ENCODE peak calls at places on chromosomes 1 and 21, in four cellular contexts. One of them, this sample, is unnamed.

GRCh38 chr1:231460614-231461013 is 38.5 kb upstream of the EGLN1 start:
- DNase-seq in heart right ventricle: no peak
- DNase-seq in neural crest cell: no peak
- DNase-seq in smooth muscle cell of the brain vasculature: no peak
- DNase-seq in this sample: no peak

GRCh38 chr1:15680614-15681345 is 3.3 kb upstream of the PLEKHM2 start:
- DNase-seq in heart right ventricle: no peak
- DNase-seq in neural crest cell: no peak
- DNase-seq in smooth muscle cell of the brain vasculature: no peak
- DNase-seq in this sample: no peak

GRCh38 chr1:4830756-4831155 is 176.3 kb downstream of the AJAP1 start:
- DNase-seq in heart right ventricle: no peak
- DNase-seq in neural crest cell: no peak
- DNase-seq in smooth muscle cell of the brain vasculature: no peak
- DNase-seq in this sample: no peak

GRCh38 chr21:15222711-15223110 is 157.9 kb upstream of the NRIP1 start:
- DNase-seq in heart right ventricle: no peak
- DNase-seq in neural crest cell: no peak
- DNase-seq in smooth muscle cell of the brain vasculature: no peak
- DNase-seq in this sample: no peak

GRCh38 chr1:168945870-168946269 is 160.6 kb upstream of the ATP1B1 start:
- DNase-seq in heart right ventricle: peak
- DNase-seq in neural crest cell: no peak
- DNase-seq in smooth muscle cell of the brain vasculature: no peak
- DNase-seq in this sample: peak

GRCh38 chr1:230622151-230622550 is 20.1 kb upstream of the COG2 start:
- DNase-seq in heart right ventricle: no peak
- DNase-seq in neural crest cell: no peak
- DNase-seq in smooth muscle cell of the brain vasculature: no peak
- DNase-seq in this sample: no peak

GRCh38 chr1:212930986-212931678 is 19.2 kb upstream of the VASH2 start:
- DNase-seq in heart right ventricle: no peak
- DNase-seq in neural crest cell: no peak
- DNase-seq in smooth muscle cell of the brain vasculature: no peak
- DNase-seq in this sample: no peak

GRCh38 chr1:218374972-218375371 is 29.8 kb downstream of the TGFB2 start:
- DNase-seq in heart right ventricle: no peak
- DNase-seq in neural crest cell: no peak
- DNase-seq in smooth muscle cell of the brain vasculature: no peak
- DNase-seq in this sample: peak

GRCh38 chr1:30160999-30161689 is 562.2 kb downstream of the MATN1 start:
- DNase-seq in heart right ventricle: no peak
- DNase-seq in neural crest cell: no peak
- DNase-seq in smooth muscle cell of the brain vasculature: no peak
- DNase-seq in this sample: no peak

GRCh38 chr1:177432897-177433296 is 262.1 kb downstream of the BRINP2 start:
- DNase-seq in heart right ventricle: no peak
- DNase-seq in neural crest cell: no peak
- DNase-seq in smooth muscle cell of the brain vasculature: no peak
- DNase-seq in this sample: no peak

GRCh38 chr1:53361541-53361961 is 33.7 kb upstream of the LRP8 start:
- DNase-seq in heart right ventricle: no peak
- DNase-seq in neural crest cell: no peak
- DNase-seq in smooth muscle cell of the brain vasculature: no peak
- DNase-seq in this sample: no peak

GRCh38 chr21:38937286-38937790 is 131.6 kb downstream of the ETS2 start:
- DNase-seq in heart right ventricle: no peak
- DNase-seq in neural crest cell: no peak
- DNase-seq in smooth muscle cell of the brain vasculature: no peak
- DNase-seq in this sample: no peak

This sample was measured in pulmonary artery endothelial cell.